ENCODE peak calls at places on chromosomes 1 and 21, in four cellular contexts. K is SK-N-SH, I is K562, D is H1. O is an unnamed sample.

GRCh38 chr1:206082831-206083695 is 30.1 kb downstream of the RHEX start:
- DNase-seq in D (no peak), K (no peak), I (no peak), O (no peak)

GRCh38 chr1:175810305-175810704 is 66.9 kb upstream of the TNR start:
- DNase-seq in K (no peak), I (no peak), D (no peak), O (no peak)

GRCh38 chr1:231487019-231487418 is 41.5 kb upstream of the TSNAX start:
- DNase-seq in I (no peak), D (no peak), K (no peak), O (no peak)

GRCh38 chr1:76695535-76695934 is 171.7 kb upstream of the ST6GALNAC5 start:
- DNase-seq in D (no peak), K (peak), I (no peak), O (no peak)

GRCh38 chr1:205632374-205633169 is 761 bp upstream of the ELK4 start:
- DNase-seq in K (no peak), D (no peak), I (no peak), O (no peak)

GRCh38 chr1:180975551-180975950 is 47.1 kb downstream of the STX6 start:
- DNase-seq in I (no peak), D (peak), K (no peak), O (no peak)

GRCh38 chr1:231162300-231162969 is 577 bp downstream of the TRIM67 start:
- DNase-seq in I (peak), K (peak), D (peak), O (no peak)

GRCh38 chr21:46544824-46545223 is 60.1 kb downstream of the S100B start:
- DNase-seq in K (no peak), D (no peak), I (no peak), O (no peak)

GRCh38 chr1:235708390-235708962 is 58.9 kb upstream of the GNG4 start:
- DNase-seq in K (no peak), I (no peak), D (no peak), O (no peak)

GRCh38 chr1:53133261-53134041 is 9.0 kb downstream of the SLC1A7 start:
- DNase-seq in K (no peak), I (no peak), D (no peak), O (no peak)

GRCh38 chr1:169266133-169266532 is 101.5 kb downstream of the NME7 start:
- DNase-seq in D (no peak), K (no peak), I (no peak), O (no peak)

GRCh38 chr1:195721210-195721971 is 886.8 kb downstream of the KCNT2 start:
- DNase-seq in K (no peak), D (no peak), I (no peak), O (no peak)

GRCh38 chr1:228212966-228213844 is 5.4 kb downstream of the OBSCN start:
- DNase-seq in I (peak), K (peak), D (peak), O (peak)

DNA sequence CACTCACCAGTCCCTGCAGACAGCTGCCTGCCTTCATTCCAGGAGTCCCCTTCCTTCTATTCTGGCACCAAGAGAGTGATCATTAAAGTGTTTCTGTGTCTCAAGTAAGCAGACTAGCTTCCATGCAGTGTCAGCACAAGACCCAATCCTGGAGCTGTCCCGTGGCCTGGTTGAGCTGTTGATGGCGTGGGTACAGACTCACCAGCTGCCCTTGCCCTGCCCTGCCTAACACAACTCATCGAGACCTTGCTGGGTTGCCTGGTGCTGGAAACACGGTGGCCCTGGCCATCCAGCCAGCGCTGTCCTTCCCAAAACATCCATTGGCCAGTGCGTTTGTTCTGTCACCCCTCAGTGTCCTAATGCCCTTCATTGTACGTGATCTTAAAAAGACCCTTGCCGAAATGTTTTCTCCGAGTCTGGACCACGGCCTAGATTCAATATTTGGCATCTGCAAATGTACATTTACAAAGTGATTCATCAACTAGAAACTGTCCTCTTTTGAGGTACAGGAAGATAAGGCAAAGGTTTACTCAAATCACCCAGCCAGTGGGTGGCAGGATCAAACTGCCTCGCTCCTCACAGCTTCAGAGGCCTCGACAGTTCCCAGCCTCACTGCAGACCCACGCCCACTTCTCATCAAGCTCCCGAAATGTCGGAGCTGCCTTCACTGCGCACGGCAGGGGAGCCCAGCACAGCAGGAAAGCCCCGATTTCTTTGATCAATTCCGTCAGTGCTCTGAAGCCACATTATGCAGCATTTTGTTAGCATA is 494.1 kb downstream of the KIF26B start:
- DNase-seq in D (no peak), I (no peak), K (no peak), O (no peak)
- TF ChIP-seq NRF1 in D (no peak), I (no peak), K (no peak), O (no peak)

DNA sequence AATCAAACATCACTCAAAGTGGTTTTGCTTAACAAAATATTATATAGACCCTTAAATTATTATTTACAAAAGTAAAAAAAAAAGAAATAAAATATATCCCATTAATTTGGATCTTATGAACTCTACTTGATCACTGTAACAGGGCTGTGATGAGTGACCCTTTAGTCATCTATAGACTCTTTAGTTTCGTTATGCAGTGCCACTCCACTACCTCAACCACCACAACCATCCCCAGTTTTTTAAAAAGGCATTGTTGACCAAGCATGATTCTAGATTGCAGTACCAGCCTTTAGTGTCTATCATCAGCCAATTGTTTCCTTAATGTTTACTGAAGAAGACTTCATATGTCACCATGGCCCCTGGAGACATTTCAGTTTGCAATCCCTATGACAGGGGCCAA is 20.8 kb upstream of the DYNLT5 start:
- DNase-seq in D (no peak), I (no peak), K (no peak), O (no peak)
- TF ChIP-seq NRF1 in D (no peak), I (no peak), K (no peak), O (no peak)

GRCh38 chr1:8662380-8663072 is 154.9 kb downstream of the RERE start:
- DNase-seq in D (no peak), I (no peak), K (no peak), O (no peak)

GRCh38 chr1:8663090-8663802 is 154.2 kb downstream of the RERE start:
- DNase-seq in K (no peak), D (no peak), I (no peak), O (no peak)

GRCh38 chr1:8661185-8662110 is 156.0 kb downstream of the RERE start:
- DNase-seq in D (no peak), I (no peak), K (no peak), O (peak)

GRCh38 chr1:8663915-8664331 is 153.5 kb downstream of the RERE start:
- DNase-seq in D (no peak), I (no peak), K (no peak), O (no peak)

DNA sequence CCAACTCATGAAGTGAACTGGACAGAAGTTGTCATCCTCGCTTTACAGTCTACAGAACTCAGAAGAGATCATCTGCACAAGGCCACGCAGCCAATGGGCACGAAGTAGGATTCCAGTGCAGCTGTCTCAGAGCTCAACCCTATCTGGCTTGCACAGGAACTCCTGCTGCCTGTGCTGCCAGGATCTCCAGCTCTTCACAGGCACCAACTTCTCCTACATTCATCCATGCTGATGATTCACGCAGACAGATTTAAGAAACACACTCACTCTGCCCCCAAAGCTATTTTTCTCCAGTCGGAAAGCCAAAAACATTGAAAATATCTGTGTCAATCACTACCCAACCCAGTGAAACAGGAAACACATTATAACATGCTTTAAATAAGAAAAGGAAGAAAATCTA is 157.0 kb downstream of the RERE start:
- DNase-seq in K (peak), I (no peak), D (no peak), O (no peak)
- TF ChIP-seq NRF1 in K (no peak), I (no peak), D (no peak), O (no peak)

GRCh38 chr1:19079541-19079940 is 123.1 kb upstream of the IFFO2 start:
- DNase-seq in I (no peak), D (no peak), K (no peak), O (no peak)
- TF ChIP-seq NRF1 in I (no peak), D (no peak), K (no peak), O (no peak)

GRCh38 chr1:170707116-170707515 is 43.2 kb downstream of the PRRX1 start:
- DNase-seq in K (no peak), D (no peak), I (no peak), O (no peak)
- TF ChIP-seq NRF1 in K (no peak), D (no peak), I (no peak), O (no peak)

GRCh38 chr1:48789903-48790302 is 13.2 kb upstream of the BEND5 start:
- DNase-seq in D (no peak), I (no peak), K (no peak), O (no peak)

GRCh38 chr1:48785869-48786268 is 9.2 kb upstream of the BEND5 start:
- DNase-seq in I (no peak), K (no peak), D (no peak), O (no peak)

GRCh38 chr1:48784301-48784700 is 7.6 kb upstream of the BEND5 start:
- DNase-seq in I (no peak), D (no peak), K (no peak), O (no peak)
- TF ChIP-seq NRF1 in I (no peak), D (no peak), K (no peak), O (no peak)

GRCh38 chr21:45291613-45292398 is 4.1 kb upstream of the POFUT2 start:
- DNase-seq in K (peak), I (peak), D (peak), O (no peak)
- TF ChIP-seq NRF1 in K (no peak), I (no peak), D (no peak), O (no peak)

GRCh38 chr1:156874142-156874541 is 13.5 kb downstream of the NTRK1 start:
- DNase-seq in D (no peak), I (no peak), K (no peak), O (no peak)

GRCh38 chr1:156875067-156875615 is 14.5 kb downstream of the NTRK1 start:
- DNase-seq in K (no peak), I (no peak), D (no peak), O (no peak)

GRCh38 chr1:156874572-156874971 is 13.9 kb downstream of the NTRK1 start:
- DNase-seq in D (no peak), K (no peak), I (no peak), O (no peak)

GRCh38 chr1:156877433-156877832 is 16.1 kb upstream of the PEAR1 start:
- DNase-seq in K (no peak), D (no peak), I (no peak), O (no peak)

DNA sequence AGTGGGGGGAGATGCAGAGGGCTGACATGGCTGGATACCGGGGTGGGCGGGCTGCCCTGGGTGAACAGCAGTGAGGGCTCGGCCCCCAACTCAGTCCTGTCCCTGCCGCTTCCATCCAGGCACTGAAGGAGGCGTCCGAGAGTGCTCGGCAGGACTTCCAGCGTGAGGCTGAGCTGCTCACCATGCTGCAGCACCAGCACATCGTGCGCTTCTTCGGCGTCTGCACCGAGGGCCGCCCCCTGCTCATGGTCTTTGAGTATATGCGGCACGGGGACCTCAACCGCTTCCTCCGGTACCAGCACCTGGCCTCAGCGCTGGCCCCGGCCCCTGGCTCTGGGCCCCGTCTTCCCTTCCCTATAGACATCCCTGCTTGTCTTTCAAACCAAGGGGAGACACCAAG is 15.6 kb downstream of the NTRK1 start:
- DNase-seq in I (no peak), K (no peak), D (peak), O (no peak)
- TF ChIP-seq NRF1 in I (no peak), K (no peak), D (no peak), O (no peak)

O was measured in GM12878.